ENCODE peak calls at places on chromosomes 2 and 18, in ten cellular contexts. X is activated CD4-positive, CD25-positive, alpha-beta regulatory T cell; U is right atrium auricular region; S is T-helper 2 cell; P is right cardiac atrium; F is fibroblast of the aortic adventitia; N is stimulated activated CD4-positive, alpha-beta T cell treated with anti-CD3 and anti-CD28 coated beads, Interleukin-12 subunit alpha, Interleukin-12 subunit beta, amount 100 ng/mL, for 24 hours; C is AG08395; Z is neural crest cell; B is skeletal muscle cell. Y is an unnamed sample.
A peak's percentile ranks its signal among the peaks of the same experiment; 100 is the strongest.

GRCh38 chr2:220188031-220188430 is 560.6 kb downstream of the SLC4A3 start:
- DNase-seq in X (no peak), U (no peak), S (no peak), P (no peak), F (peak; percentile 68), N (no peak), C (peak; percentile 48), Z (no peak), B (peak; percentile 36), Y (peak; percentile 66)

GRCh38 chr2:101596346-101596745 is 101.2 kb upstream of the MAP4K4 start:
- DNase-seq in X (no peak), U (no peak), S (no peak), P (no peak), F (peak; percentile 21), N (no peak), C (no peak), Z (no peak), B (no peak), Y (no peak)

GRCh38 chr18:63505566-63506335 is 29.0 kb downstream of the SERPINB5 start:
- DNase-seq in X (no peak), U (no peak), S (no peak), P (no peak), F (peak; percentile 35), N (no peak), C (peak; percentile 50), Z (no peak), B (no peak), Y (no peak)

GRCh38 chr2:176879596-176879995 is 333.0 kb upstream of the HNRNPA3 start:
- DNase-seq in X (no peak), U (no peak), S (no peak), P (no peak), F (no peak), N (no peak), C (no peak), Z (no peak), B (no peak), Y (no peak)

GRCh38 chr2:182330451-182331325 is 96.1 kb downstream of the PDE1A start:
- DNase-seq in X (no peak), U (no peak), S (no peak), P (no peak), F (peak; percentile 21), N (no peak), C (no peak), Z (no peak), B (peak; percentile 34), Y (no peak)

GRCh38 chr2:159201321-159202063 is 85.0 kb downstream of the WDSUB1 start:
- DNase-seq in X (no peak), U (no peak), S (no peak), P (no peak), F (peak; percentile 52), N (no peak), C (peak; percentile 24), Z (no peak), B (no peak), Y (peak; percentile 16)

GRCh38 chr2:68357608-68358337 is 7.3 kb upstream of the PLEK start:
- DNase-seq in X (no peak), U (no peak), S (no peak), P (peak; percentile 22), F (peak; percentile 50), N (no peak), C (peak; percentile 59), Z (no peak), B (peak; percentile 24), Y (peak; percentile 59)

GRCh38 chr18:629303-630150 is 27.9 kb upstream of the TYMS start:
- DNase-seq in X (no peak), U (no peak), S (no peak), P (no peak), F (no peak), N (no peak), C (no peak), Z (no peak), B (no peak), Y (no peak)

GRCh38 chr2:185567940-185568339 is 170.7 kb upstream of the FSIP2 start:
- DNase-seq in X (no peak), U (no peak), S (no peak), P (no peak), F (no peak), N (no peak), C (no peak), Z (no peak), B (no peak), Y (no peak)

GRCh38 chr2:146986161-146986560 is 858.7 kb upstream of the ACVR2A start:
- DNase-seq in X (no peak), U (no peak), S (no peak), P (no peak), F (peak; percentile 81), N (no peak), C (peak; percentile 31), Z (no peak), B (peak; percentile 16), Y (no peak)

GRCh38 chr2:163667064-163667887 is 68.5 kb downstream of the FIGN start:
- DNase-seq in X (no peak), U (no peak), S (no peak), P (no peak), F (peak; percentile 95), N (no peak), C (peak; percentile 73), Z (no peak), B (peak; percentile 71), Y (peak; percentile 74)

GRCh38 chr2:172437419-172438063 is 10.2 kb downstream of the ITGA6 start:
- DNase-seq in X (no peak), U (no peak), S (no peak), P (no peak), F (no peak), N (no peak), C (no peak), Z (no peak), B (no peak), Y (no peak)

GRCh38 chr18:11729556-11729955 is 40.5 kb downstream of the GNAL start:
- DNase-seq in X (no peak), U (no peak), S (no peak), P (no peak), F (no peak), N (no peak), C (no peak), Z (no peak), B (no peak), Y (no peak)

GRCh38 chr2:129798626-129799025 is 180.8 kb upstream of the RAB6C start:
- DNase-seq in X (no peak), U (no peak), S (no peak), P (no peak), F (no peak), N (no peak), C (no peak), Z (no peak), B (no peak), Y (no peak)

Y was measured in MG63.